ENCODE peak calls at places on chromosomes 16 and 17, in nine cellular contexts. R, Y, J, V, I, B, K, L and F are unnamed samples.

GRCh38 chr16:53775106-53775820 is 71.3 kb downstream of the FTO start:
- DNase-seq in R (no peak), Y (no peak), J (no peak), V (no peak), I (no peak), B (no peak), K (no peak), L (no peak), F (no peak)

GRCh38 chr16:84524346-84524920 is 20.0 kb upstream of the MEAK7 start:
- DNase-seq in R (no peak), Y (no peak), J (no peak), V (no peak), I (no peak), B (no peak), K (no peak), L (no peak), F (no peak)

GRCh38 chr17:66514227-66514806 is 211.9 kb downstream of the PRKCA start:
- DNase-seq in R (no peak), Y (peak; percentile 85), J (no peak), V (no peak), I (no peak), B (no peak), K (peak; percentile 30), L (no peak), F (no peak)

GRCh38 chr17:7632492-7632894 is 2.6 kb downstream of the SHBG start:
- DNase-seq in R (no peak), Y (peak; percentile 79), J (no peak), V (no peak), I (no peak), B (no peak), K (peak; percentile 64), L (no peak), F (peak; percentile 67)

GRCh38 chr16:4895366-4895765 is 41.6 kb downstream of the PPL start:
- DNase-seq in R (no peak), Y (no peak), J (no peak), V (no peak), I (no peak), B (no peak), K (no peak), L (no peak), F (no peak)

GRCh38 chr17:1890758-1891450 is 61.1 kb downstream of the RPA1 start:
- DNase-seq in R (no peak), Y (no peak), J (no peak), V (no peak), I (no peak), B (peak; percentile 11), K (no peak), L (no peak), F (no peak)

GRCh38 chr16:55846598-55847346 is 13.9 kb upstream of the CES1 start:
- DNase-seq in R (no peak), Y (no peak), J (no peak), V (no peak), I (no peak), B (no peak), K (no peak), L (no peak), F (no peak)

GRCh38 chr17:59074494-59074893 is 32.2 kb downstream of the TRIM37 start:
- DNase-seq in R (no peak), Y (peak; percentile 57), J (no peak), V (no peak), I (no peak), B (no peak), K (peak; percentile 28), L (no peak), F (peak; percentile 73)

GRCh38 chr16:18788828-18789514 is 1.2 kb downstream of the RPS15A start:
- DNase-seq in R (no peak), Y (peak; percentile 48), J (no peak), V (no peak), I (no peak), B (no peak), K (no peak), L (no peak), F (peak; percentile 19)

GRCh38 chr17:50033316-50033715 is 22.6 kb upstream of the ITGA3 start:
- DNase-seq in R (peak; percentile 84), Y (peak; percentile 79), J (no peak), V (no peak), I (no peak), B (no peak), K (peak; percentile 82), L (no peak), F (peak; percentile 63)

GRCh38 chr17:65220732-65221131 is 83.6 kb downstream of the RGS9 start:
- DNase-seq in R (no peak), Y (peak; percentile 39), J (no peak), V (no peak), I (no peak), B (no peak), K (no peak), L (no peak), F (peak; percentile 24)

GRCh38 chr16:68074850-68075249 is 10.3 kb upstream of the NFATC3 start:
- DNase-seq in R (no peak), Y (no peak), J (peak; percentile 81), V (peak; percentile 95), I (no peak), B (peak; percentile 59), K (no peak), L (peak; percentile 63), F (no peak)

GRCh38 chr16:3744018-3744417 is 26.7 kb upstream of the TRAP1 start:
- DNase-seq in R (peak; percentile 46), Y (no peak), J (no peak), V (peak; percentile 39), I (no peak), B (no peak), K (no peak), L (no peak), F (no peak)

DNA sequence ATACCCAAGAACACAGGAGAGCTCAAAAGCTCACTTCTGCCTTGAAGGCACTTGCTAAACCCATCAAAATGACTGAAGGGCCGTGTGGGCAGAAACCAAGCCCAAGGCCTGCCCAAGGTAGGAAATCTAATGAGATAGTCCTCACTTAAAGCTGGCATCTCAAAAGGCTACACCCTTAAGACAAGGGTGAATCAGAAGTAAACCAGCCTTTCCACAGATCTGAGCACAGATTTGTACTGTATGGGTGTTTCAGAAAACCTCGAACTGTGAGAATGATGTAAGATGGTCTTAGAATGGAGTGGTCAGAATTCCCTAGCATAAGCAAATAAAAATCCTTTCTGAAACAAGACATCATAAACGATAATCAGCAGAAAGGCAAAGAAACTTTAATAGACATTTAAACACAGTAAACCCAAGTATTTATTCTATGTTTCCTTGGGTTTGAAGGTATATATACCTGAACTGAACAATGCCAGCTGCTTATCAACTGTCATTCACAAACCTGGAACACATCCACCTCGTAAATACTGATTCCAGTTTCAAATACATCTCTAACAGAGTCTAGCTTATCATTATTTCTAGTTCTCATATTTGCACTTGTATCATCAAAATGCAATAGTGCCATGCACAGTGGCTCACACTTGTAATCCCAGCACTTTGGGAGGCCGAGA is 37.8 kb downstream of the GLG1 start:
- DNase-seq in R (no peak), Y (peak; percentile 71), J (no peak), V (no peak), I (no peak), B (no peak), K (peak; percentile 42), L (no peak), F (peak; percentile 39)
- H3K4me3 ChIP-seq in R (no peak overlapping the region), Y (no peak overlapping the region), J (no peak overlapping the region), V (no peak overlapping the region), I (no peak overlapping the region), B (no peak overlapping the region), K (no peak overlapping the region), L (no peak overlapping the region), F (no peak overlapping the region)

GRCh38 chr17:42180411-42180921 is 476 bp downstream of the KCNH4 start:
- DNase-seq in R (no peak), Y (no peak), J (no peak), V (no peak), I (no peak), B (no peak), K (no peak), L (no peak), F (no peak)

GRCh38 chr17:42179335-42179734 is 1.6 kb downstream of the KCNH4 start:
- DNase-seq in R (no peak), Y (no peak), J (no peak), V (no peak), I (no peak), B (no peak), K (no peak), L (no peak), F (no peak)

GRCh38 chr17:42179911-42180410 is 981 bp downstream of the KCNH4 start:
- DNase-seq in R (no peak), Y (peak; percentile 61), J (no peak), V (no peak), I (peak; percentile 44), B (no peak), K (peak; percentile 28), L (no peak), F (peak; percentile 69)

GRCh38 chr17:42181851-42182207 is 887 bp upstream of the KCNH4 start:
- DNase-seq in R (no peak), Y (no peak), J (no peak), V (no peak), I (no peak), B (no peak), K (no peak), L (no peak), F (no peak)

GRCh38 chr17:42180922-42181850 is at the start of gene KCNH4:
- DNase-seq in R (peak; percentile 79), Y (peak; percentile 87), J (peak; percentile 77), V (peak; percentile 95), I (peak; percentile 52), B (peak; percentile 86), K (peak; percentile 70), L (peak; percentile 89), F (peak; percentile 52)
- H3K4me3 ChIP-seq in R (peak within 1 kb of the TSS; percentile 30), Y (peak within 1 kb of the TSS; percentile 36), J (peak within 1 kb of the TSS; percentile 67), V (peak within 1 kb of the TSS; percentile 52), I (peak within 1 kb of the TSS; percentile 19), B (peak within 1 kb of the TSS; percentile 45), K (no peak within 1 kb of the TSS), L (peak within 1 kb of the TSS; percentile 53), F (peak within 1 kb of the TSS; percentile 50)

DNA sequence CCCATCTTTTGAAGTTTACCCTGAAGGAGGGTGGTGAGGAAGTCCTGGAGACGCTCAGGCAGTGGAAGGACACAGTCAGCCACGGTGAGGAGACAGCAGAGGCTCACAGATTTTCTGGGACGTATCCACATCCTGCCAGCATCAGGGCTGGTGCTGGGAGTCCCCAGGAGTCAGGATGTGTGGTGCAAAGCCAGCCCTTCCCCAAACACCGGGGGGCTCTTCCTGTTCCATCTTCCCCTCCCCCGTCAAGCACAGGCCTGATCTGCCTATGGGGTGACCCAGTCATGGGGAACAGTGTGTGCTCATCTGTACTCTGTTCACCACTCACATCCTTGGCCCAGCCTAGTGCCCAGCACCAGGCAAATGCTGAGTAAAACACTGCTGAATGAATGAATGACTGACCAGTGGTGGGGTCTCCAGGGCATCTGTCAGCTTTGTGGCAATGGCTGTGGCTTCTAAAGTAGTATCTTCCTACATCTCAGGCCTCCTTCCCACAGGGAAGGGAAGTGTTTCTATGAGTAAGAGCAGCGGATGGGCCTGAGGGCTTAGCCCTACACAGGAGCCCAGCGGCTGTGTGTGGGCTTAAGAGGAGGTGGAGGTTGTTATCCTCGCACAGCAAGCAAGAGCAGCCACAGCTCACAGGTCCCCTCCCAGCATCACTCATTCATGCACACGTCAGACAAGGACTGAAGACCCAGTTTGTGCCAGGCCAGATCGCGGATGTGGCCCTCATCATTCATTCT is 23.3 kb downstream of the NOS2 start:
- DNase-seq in R (no peak), Y (no peak), J (no peak), V (no peak), I (no peak), B (no peak), K (no peak), L (no peak), F (no peak)
- H3K4me3 ChIP-seq in R (no peak overlapping the region), Y (no peak overlapping the region), J (no peak overlapping the region), V (no peak overlapping the region), I (no peak overlapping the region), B (no peak overlapping the region), K (no peak overlapping the region), L (no peak overlapping the region), F (no peak overlapping the region)

GRCh38 chr17:17104036-17104435 is 61.8 kb downstream of the MPRIP start:
- DNase-seq in R (no peak), Y (no peak), J (no peak), V (no peak), I (no peak), B (no peak), K (no peak), L (no peak), F (no peak)
- H3K4me3 ChIP-seq in R (no peak overlapping the region), Y (no peak overlapping the region), J (no peak overlapping the region), V (no peak overlapping the region), I (no peak overlapping the region), B (no peak overlapping the region), K (no peak overlapping the region), L (no peak overlapping the region), F (no peak overlapping the region)